ENCODE peak calls at places on chromosomes 7 and 10, in four cellular contexts. One of them, this sample, is unnamed.

GRCh38 chr10:12534824-12535223 is 185.5 kb downstream of the CAMK1D start:
- DNase-seq in HEK293T: no peak
- DNase-seq in iris pigment epithelial cell: no peak
- DNase-seq in neuronal stem cell: no peak
- DNase-seq in this sample: peak; percentile 59

GRCh38 chr10:33334839-33335549 is 527 bp upstream of the NRP1 start:
- DNase-seq in HEK293T: peak; percentile 45
- DNase-seq in iris pigment epithelial cell: peak; percentile 93
- DNase-seq in neuronal stem cell: peak; percentile 76
- DNase-seq in this sample: peak; percentile 82

GRCh38 chr10:12807982-12808613 is 193.4 kb downstream of the CCDC3 start:
- DNase-seq in HEK293T: no peak
- DNase-seq in iris pigment epithelial cell: no peak
- DNase-seq in neuronal stem cell: no peak
- DNase-seq in this sample: no peak

GRCh38 chr7:78176186-78176585 is 377.6 kb downstream of the PHTF2 start:
- DNase-seq in HEK293T: no peak
- DNase-seq in iris pigment epithelial cell: no peak
- DNase-seq in neuronal stem cell: no peak
- DNase-seq in this sample: no peak

GRCh38 chr10:48258083-48258482 is 16.4 kb downstream of the FRMPD2 start:
- DNase-seq in HEK293T: no peak
- DNase-seq in iris pigment epithelial cell: no peak
- DNase-seq in neuronal stem cell: no peak
- DNase-seq in this sample: no peak

GRCh38 chr10:99658622-99659030 is 683 bp upstream of the ENTPD7 start:
- DNase-seq in HEK293T: no peak
- DNase-seq in iris pigment epithelial cell: peak; percentile 57
- DNase-seq in neuronal stem cell: peak; percentile 23
- DNase-seq in this sample: peak; percentile 11

GRCh38 chr7:124720195-124720594 is 45.4 kb downstream of the GPR37 start:
- DNase-seq in HEK293T: no peak
- DNase-seq in iris pigment epithelial cell: peak; percentile 94
- DNase-seq in neuronal stem cell: no peak
- DNase-seq in this sample: no peak

GRCh38 chr10:50375051-50375452 is 123.7 kb upstream of the ASAH2 start:
- DNase-seq in HEK293T: no peak
- DNase-seq in iris pigment epithelial cell: no peak
- DNase-seq in neuronal stem cell: no peak
- DNase-seq in this sample: no peak

GRCh38 chr10:78613132-78613531 is 455.6 kb upstream of the ZMIZ1 start:
- DNase-seq in HEK293T: no peak
- DNase-seq in iris pigment epithelial cell: no peak
- DNase-seq in neuronal stem cell: no peak
- DNase-seq in this sample: no peak

GRCh38 chr7:151941009-151941408 is 15.2 kb upstream of the GALNTL5 start:
- DNase-seq in HEK293T: no peak
- DNase-seq in iris pigment epithelial cell: no peak
- DNase-seq in neuronal stem cell: no peak
- DNase-seq in this sample: peak; percentile 56

GRCh38 chr7:135991322-135991721 is 14.2 kb upstream of the MTPN start:
- DNase-seq in HEK293T: no peak
- DNase-seq in iris pigment epithelial cell: no peak
- DNase-seq in neuronal stem cell: no peak
- DNase-seq in this sample: no peak

GRCh38 chr7:92588561-92588960 is 1.6 kb downstream of the FAM133B start:
- DNase-seq in HEK293T: no peak
- DNase-seq in iris pigment epithelial cell: peak; percentile 51
- DNase-seq in neuronal stem cell: no peak
- DNase-seq in this sample: no peak

GRCh38 chr7:82672078-82672477 is 228.5 kb upstream of the CACNA2D1 start:
- DNase-seq in HEK293T: no peak
- DNase-seq in iris pigment epithelial cell: peak; percentile 39
- DNase-seq in neuronal stem cell: no peak
- DNase-seq in this sample: no peak

GRCh38 chr7:82677064-82677463 is 233.5 kb upstream of the CACNA2D1 start:
- DNase-seq in HEK293T: no peak
- DNase-seq in iris pigment epithelial cell: no peak
- DNase-seq in neuronal stem cell: no peak
- DNase-seq in this sample: peak; percentile 42

GRCh38 chr7:1943326-1943725 is 273.2 kb downstream of the ELFN1 start:
- DNase-seq in HEK293T: no peak
- DNase-seq in iris pigment epithelial cell: no peak
- DNase-seq in neuronal stem cell: no peak
- DNase-seq in this sample: no peak

GRCh38 chr7:67620216-67620933 is 623.7 kb downstream of the TYW1 start:
- DNase-seq in HEK293T: no peak
- DNase-seq in iris pigment epithelial cell: no peak
- DNase-seq in neuronal stem cell: no peak
- DNase-seq in this sample: no peak

GRCh38 chr7:3277604-3278572 is 23.2 kb upstream of the SDK1 start:
- DNase-seq in HEK293T: no peak
- DNase-seq in iris pigment epithelial cell: no peak
- DNase-seq in neuronal stem cell: no peak
- DNase-seq in this sample: no peak

GRCh38 chr10:80100861-80101695 is 22.6 kb downstream of the TMEM254 start:
- DNase-seq in HEK293T: no peak
- DNase-seq in iris pigment epithelial cell: no peak
- DNase-seq in neuronal stem cell: no peak
- DNase-seq in this sample: no peak

GRCh38 chr10:101961591-101962498 is 94.1 kb downstream of the ARMH3 start:
- DNase-seq in HEK293T: no peak
- DNase-seq in iris pigment epithelial cell: peak; percentile 78
- DNase-seq in neuronal stem cell: no peak
- DNase-seq in this sample: no peak

GRCh38 chr10:23139677-23140076 is 44.3 kb downstream of the MSRB2 start:
- DNase-seq in HEK293T: no peak
- DNase-seq in iris pigment epithelial cell: no peak
- DNase-seq in neuronal stem cell: no peak
- DNase-seq in this sample: no peak

GRCh38 chr10:72997099-72997498 is 42.5 kb upstream of the PLA2G12B start:
- DNase-seq in HEK293T: no peak
- DNase-seq in iris pigment epithelial cell: no peak
- DNase-seq in neuronal stem cell: no peak
- DNase-seq in this sample: no peak

GRCh38 chr10:119655566-119656001 is 4.4 kb downstream of the BAG3 start:
- DNase-seq in HEK293T: no peak
- DNase-seq in iris pigment epithelial cell: peak; percentile 94
- DNase-seq in neuronal stem cell: no peak
- DNase-seq in this sample: peak; percentile 74

GRCh38 chr7:134175724-134176350 is 48.7 kb downstream of the LRGUK start:
- DNase-seq in HEK293T: no peak
- DNase-seq in iris pigment epithelial cell: no peak
- DNase-seq in neuronal stem cell: no peak
- DNase-seq in this sample: peak; percentile 6

GRCh38 chr10:111117528-111118277 is 40.9 kb downstream of the ADRA2A start:
- DNase-seq in HEK293T: no peak
- DNase-seq in iris pigment epithelial cell: no peak
- DNase-seq in neuronal stem cell: no peak
- DNase-seq in this sample: no peak

GRCh38 chr10:84291389-84291788 is 37.0 kb upstream of the CCSER2 start:
- DNase-seq in HEK293T: peak; percentile 39
- DNase-seq in iris pigment epithelial cell: peak; percentile 63
- DNase-seq in neuronal stem cell: peak; percentile 54
- DNase-seq in this sample: no peak

GRCh38 chr10:34528320-34528719 is 286.8 kb downstream of the PARD3 start:
- DNase-seq in HEK293T: no peak
- DNase-seq in iris pigment epithelial cell: peak; percentile 99
- DNase-seq in neuronal stem cell: peak; percentile 43
- DNase-seq in this sample: no peak

GRCh38 chr10:43959854-43960415 is 311.3 kb upstream of the ZNF32 start:
- DNase-seq in HEK293T: no peak
- DNase-seq in iris pigment epithelial cell: no peak
- DNase-seq in neuronal stem cell: no peak
- DNase-seq in this sample: no peak

GRCh38 chr10:5576780-5577472 is 52.2 kb downstream of the CALML3 start:
- DNase-seq in HEK293T: no peak
- DNase-seq in iris pigment epithelial cell: no peak
- DNase-seq in neuronal stem cell: no peak
- DNase-seq in this sample: peak; percentile 64

GRCh38 chr10:126387931-126388911 is at the start of gene ADAM12:
- DNase-seq in HEK293T: no peak
- DNase-seq in iris pigment epithelial cell: peak; percentile 62
- DNase-seq in neuronal stem cell: peak; percentile 23
- DNase-seq in this sample: no peak

This sample was measured in SK-N-DZ.